ENCODE peak calls at places on chromosome 15, in eight cellular contexts. M, S, K, J, X, T, O and Z are unnamed samples.

GRCh38 chr15:79430901-79431635 is 1.1 kb upstream of the MINAR1 start:
- DNase-seq in M (peak), S (no peak), K (no peak), J (no peak), X (no peak), T (peak), O (no peak), Z (no peak)

GRCh38 chr15:45146405-45146804 is 16.6 kb downstream of the DUOX1 start:
- DNase-seq in M (no peak), S (no peak), K (no peak), J (no peak), X (no peak), T (no peak), O (no peak), Z (no peak)

GRCh38 chr15:40242216-40242599 is 3.3 kb downstream of the PAK6 start:
- DNase-seq in M (no peak), S (no peak), K (no peak), J (no peak), X (no peak), T (no peak), O (no peak), Z (no peak)

GRCh38 chr15:60301024-60301423 is 96.8 kb downstream of the ANXA2 start:
- DNase-seq in M (peak), S (no peak), K (no peak), J (peak), X (no peak), T (no peak), O (no peak), Z (no peak)

GRCh38 chr15:31326729-31327673 is at the start of gene KLF13:
- DNase-seq in M (peak), S (no peak), K (peak), J (peak), X (no peak), T (peak), O (no peak), Z (peak)

GRCh38 chr15:67820992-67821783 is 4.1 kb upstream of the SKOR1 start:
- DNase-seq in M (peak), S (no peak), K (no peak), J (no peak), X (no peak), T (peak), O (no peak), Z (peak)

GRCh38 chr15:75356539-75356938 is 9.7 kb downstream of the NEIL1 start:
- DNase-seq in M (no peak), S (no peak), K (no peak), J (no peak), X (no peak), T (no peak), O (no peak), Z (no peak)

GRCh38 chr15:60370804-60371700 is 26.7 kb downstream of the ANXA2 start:
- DNase-seq in M (peak), S (peak), K (peak), J (peak), X (no peak), T (no peak), O (no peak), Z (peak)

GRCh38 chr15:83284563-83285283 is at the start of gene BNC1:
- DNase-seq in M (no peak), S (no peak), K (no peak), J (no peak), X (no peak), T (peak), O (no peak), Z (peak)

GRCh38 chr15:61989698-61990097 is 70.5 kb downstream of the VPS13C start:
- DNase-seq in M (peak), S (no peak), K (no peak), J (no peak), X (no peak), T (no peak), O (no peak), Z (no peak)

GRCh38 chr15:53869044-53869805 is 109.0 kb upstream of the UNC13C start:
- DNase-seq in M (peak), S (no peak), K (no peak), J (peak), X (no peak), T (peak), O (peak), Z (peak)

GRCh38 chr15:52796742-52797515 is 6.8 kb upstream of the ONECUT1 start:
- DNase-seq in M (no peak), S (no peak), K (no peak), J (no peak), X (no peak), T (no peak), O (no peak), Z (no peak)

GRCh38 chr15:34084086-34084485 is 17.6 kb downstream of the EMC7 start:
- DNase-seq in M (no peak), S (no peak), K (no peak), J (no peak), X (no peak), T (no peak), O (no peak), Z (peak)

GRCh38 chr15:98790270-98790669 is 141.9 kb downstream of the IGF1R start:
- DNase-seq in M (no peak), S (no peak), K (no peak), J (no peak), X (no peak), T (no peak), O (no peak), Z (no peak)

GRCh38 chr15:75840659-75841058 is 2.6 kb upstream of the UBE2Q2 start:
- DNase-seq in M (peak), S (no peak), K (peak), J (peak), X (no peak), T (no peak), O (no peak), Z (peak)

GRCh38 chr15:91291673-91292072 is 191.6 kb downstream of the SV2B start:
- DNase-seq in M (peak), S (no peak), K (no peak), J (no peak), X (no peak), T (no peak), O (no peak), Z (no peak)

GRCh38 chr15:39156166-39156565 is 424.7 kb upstream of the THBS1 start:
- DNase-seq in M (peak), S (no peak), K (no peak), J (no peak), X (no peak), T (no peak), O (no peak), Z (no peak)

GRCh38 chr15:67228286-67228685 is 26.2 kb downstream of the AAGAB start:
- DNase-seq in M (no peak), S (no peak), K (no peak), J (no peak), X (no peak), T (no peak), O (no peak), Z (no peak)

GRCh38 chr15:68402432-68403160 is 29.4 kb downstream of the ITGA11 start:
- DNase-seq in M (no peak), S (no peak), K (no peak), J (no peak), X (no peak), T (no peak), O (no peak), Z (no peak)

GRCh38 chr15:75349851-75350588 is 3.2 kb downstream of the NEIL1 start:
- DNase-seq in M (no peak), S (no peak), K (no peak), J (no peak), X (peak), T (no peak), O (no peak), Z (no peak)

GRCh38 chr15:48811325-48811938 is 563 bp upstream of the CEP152 start:
- DNase-seq in M (no peak), S (no peak), K (no peak), J (no peak), X (no peak), T (no peak), O (peak), Z (no peak)

GRCh38 chr15:32824777-32825176 is 107.0 kb downstream of the GREM1 start:
- DNase-seq in M (peak), S (no peak), K (peak), J (peak), X (no peak), T (no peak), O (no peak), Z (peak)

GRCh38 chr15:29734917-29735572 is 87.2 kb downstream of the TJP1 start:
- DNase-seq in M (peak), S (no peak), K (peak), J (peak), X (no peak), T (no peak), O (no peak), Z (peak)

GRCh38 chr15:56891852-56892251 is 26.6 kb upstream of the TCF12 start:
- DNase-seq in M (no peak), S (no peak), K (no peak), J (no peak), X (no peak), T (no peak), O (no peak), Z (no peak)

GRCh38 chr15:45064386-45064785 is 41.4 kb downstream of the SORD start:
- DNase-seq in M (peak), S (peak), K (peak), J (no peak), X (no peak), T (no peak), O (peak), Z (no peak)

GRCh38 chr15:64774556-64775523 is 549 bp downstream of the RBPMS2 start:
- DNase-seq in M (no peak), S (peak), K (no peak), J (no peak), X (no peak), T (peak), O (no peak), Z (no peak)

GRCh38 chr15:32994810-32995424 is 199.6 kb downstream of the FMN1 start:
- DNase-seq in M (peak), S (no peak), K (peak), J (peak), X (no peak), T (no peak), O (peak), Z (peak)

GRCh38 chr15:29821416-29822099 is 710 bp downstream of the TJP1 start:
- DNase-seq in M (peak), S (peak), K (peak), J (peak), X (no peak), T (peak), O (peak), Z (peak)

GRCh38 chr15:29106116-29106515 is 163.5 kb downstream of the NSMCE3 start:
- DNase-seq in M (no peak), S (no peak), K (no peak), J (no peak), X (no peak), T (no peak), O (no peak), Z (no peak)

GRCh38 chr15:90232941-90233700 is 620 bp downstream of the CIB1 start:
- DNase-seq in M (peak), S (peak), K (peak), J (peak), X (no peak), T (peak), O (peak), Z (peak)
- TF ChIP-seq CTCF in M (peak), S (peak), K (peak), J (peak), X (peak), T (peak), O (peak), Z (peak)

DNA sequence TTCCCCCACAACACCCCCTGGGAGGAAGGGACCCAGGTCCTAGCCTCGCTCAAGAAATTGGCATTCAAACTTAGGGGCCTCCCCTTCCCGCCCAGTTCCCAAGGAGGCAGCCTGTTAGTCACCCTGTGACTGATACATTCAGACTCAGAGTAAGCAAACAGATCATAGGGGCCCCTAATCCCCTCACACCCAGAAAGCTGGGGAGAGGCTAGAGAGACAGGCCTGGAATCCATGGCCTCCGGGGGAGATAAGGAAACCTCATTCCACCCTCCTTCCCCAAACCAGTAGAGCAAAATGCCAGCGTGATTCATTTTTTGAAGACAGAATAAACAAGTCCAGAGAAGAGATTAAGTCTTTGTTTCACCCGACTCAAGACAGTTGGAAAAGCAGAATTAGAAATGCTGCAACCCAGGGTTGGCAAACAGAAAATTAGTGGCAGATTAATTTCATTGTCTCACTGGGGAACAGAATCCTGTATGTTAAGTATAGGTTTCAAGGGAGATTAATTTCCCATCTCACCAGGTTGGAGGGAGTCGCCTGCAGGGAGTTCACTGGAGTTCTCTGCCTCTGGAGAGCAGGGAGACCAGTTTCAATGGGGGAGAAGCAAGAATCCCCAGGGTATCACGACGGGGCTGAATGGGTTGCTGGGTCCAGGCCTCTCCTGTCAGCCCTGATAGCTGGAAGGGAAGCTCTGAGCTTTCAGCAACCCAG is 268.3 kb downstream of the UACA start:
- DNase-seq in M (peak), S (peak), K (peak), J (peak), X (no peak), T (no peak), O (no peak), Z (peak)
- TF ChIP-seq CTCF in M (no peak), S (no peak), K (no peak), J (no peak), X (no peak), T (no peak), O (no peak), Z (no peak)

DNA sequence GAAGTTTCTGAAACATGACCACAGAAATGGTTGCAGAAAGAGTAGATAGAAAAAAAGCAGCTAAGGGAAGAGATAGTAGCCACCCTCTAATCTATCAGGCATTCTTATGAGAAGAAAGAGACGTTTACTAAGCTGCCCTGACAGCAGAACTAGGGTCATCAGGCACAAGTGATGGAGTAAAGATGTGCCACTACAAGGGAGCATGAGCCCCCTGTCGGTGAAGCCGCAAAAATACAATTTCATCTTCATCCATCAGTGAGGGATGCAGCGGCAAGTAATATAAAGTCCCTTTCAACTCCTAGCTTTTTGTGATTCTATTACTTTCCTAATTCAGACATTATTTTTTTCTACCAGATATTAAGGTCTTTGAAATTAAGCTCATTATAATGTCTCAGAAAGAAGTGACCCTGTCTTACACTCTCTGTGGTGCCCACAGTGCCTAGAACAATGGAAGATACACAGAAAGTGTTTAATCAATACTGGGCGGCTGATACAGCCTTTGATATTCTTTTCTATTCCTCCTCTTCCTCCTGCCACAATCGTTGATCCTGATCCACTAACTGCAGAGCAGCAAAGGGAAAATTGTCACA is 651.6 kb downstream of the NTRK3 start:
- DNase-seq in M (peak), S (no peak), K (no peak), J (peak), X (no peak), T (peak), O (peak), Z (peak)
- TF ChIP-seq CTCF in M (peak), S (no peak), K (peak), J (peak), X (peak), T (peak), O (peak), Z (peak)

DNA sequence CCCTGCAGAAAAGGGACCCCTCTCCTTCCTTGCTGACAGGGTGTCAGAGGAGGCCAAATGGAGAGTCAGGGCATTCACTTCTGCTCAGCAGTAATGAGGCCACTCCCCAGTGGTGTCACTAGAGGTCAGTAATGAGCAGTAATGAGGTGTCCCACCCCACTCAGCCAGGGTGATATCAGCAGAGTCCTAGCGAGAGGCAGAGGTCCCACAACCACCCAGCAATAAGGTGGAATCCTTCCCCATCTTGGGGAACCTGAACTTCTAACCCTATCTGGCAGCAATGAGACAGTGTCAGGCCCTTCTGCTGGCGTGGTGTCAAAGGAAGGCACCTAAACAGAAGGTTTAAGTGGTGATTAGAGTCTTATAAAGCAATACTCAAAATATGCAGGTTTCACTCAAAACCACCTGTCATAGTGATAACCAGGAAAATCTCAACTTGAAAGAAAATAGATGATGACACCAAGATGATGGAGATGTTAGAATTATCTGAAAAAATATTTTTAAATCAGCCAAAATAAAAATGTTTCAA is 12.9 kb downstream of the OCA2 start:
- DNase-seq in M (peak), S (peak), K (peak), J (peak), X (peak), T (peak), O (peak), Z (peak)
- TF ChIP-seq CTCF in M (peak), S (no peak), K (peak), J (peak), X (peak), T (peak), O (peak), Z (peak)

GRCh38 chr15:101288905-101289513 is 6.0 kb downstream of the SNRPA1 start:
- DNase-seq in M (peak), S (peak), K (peak), J (peak), X (no peak), T (no peak), O (peak), Z (peak)
- TF ChIP-seq CTCF in M (peak), S (peak), K (peak), J (peak), X (peak), T (peak), O (peak), Z (peak)

GRCh38 chr15:77235566-77235965 is 164.7 kb upstream of the TSPAN3 start:
- DNase-seq in M (no peak), S (no peak), K (no peak), J (no peak), X (no peak), T (no peak), O (no peak), Z (no peak)
- TF ChIP-seq CTCF in M (no peak), S (no peak), K (no peak), J (no peak), X (no peak), T (no peak), O (no peak), Z (no peak)

GRCh38 chr15:69502470-69503045 is 49.9 kb downstream of the RPLP1 start:
- DNase-seq in M (no peak), S (no peak), K (no peak), J (no peak), X (no peak), T (no peak), O (no peak), Z (no peak)
- TF ChIP-seq CTCF in M (peak), S (no peak), K (peak), J (peak), X (no peak), T (no peak), O (peak), Z (no peak)

GRCh38 chr15:93052090-93052892 is 36.7 kb downstream of the RGMA start:
- DNase-seq in M (no peak), S (no peak), K (no peak), J (no peak), X (no peak), T (no peak), O (no peak), Z (no peak)
- TF ChIP-seq CTCF in M (no peak), S (no peak), K (peak), J (peak), X (peak), T (no peak), O (no peak), Z (no peak)

GRCh38 chr15:37880009-37880834 is 54.2 kb upstream of the TMCO5A start:
- DNase-seq in M (peak), S (peak), K (peak), J (peak), X (no peak), T (peak), O (peak), Z (peak)

GRCh38 chr15:37880835-37881153 is 53.6 kb upstream of the TMCO5A start:
- DNase-seq in M (no peak), S (no peak), K (no peak), J (no peak), X (no peak), T (no peak), O (no peak), Z (no peak)

GRCh38 chr15:37882640-37883039 is 51.8 kb upstream of the TMCO5A start:
- DNase-seq in M (no peak), S (no peak), K (no peak), J (no peak), X (no peak), T (no peak), O (no peak), Z (no peak)

GRCh38 chr15:37877851-37878577 is 56.4 kb upstream of the TMCO5A start:
- DNase-seq in M (peak), S (no peak), K (peak), J (no peak), X (no peak), T (no peak), O (no peak), Z (peak)

DNA sequence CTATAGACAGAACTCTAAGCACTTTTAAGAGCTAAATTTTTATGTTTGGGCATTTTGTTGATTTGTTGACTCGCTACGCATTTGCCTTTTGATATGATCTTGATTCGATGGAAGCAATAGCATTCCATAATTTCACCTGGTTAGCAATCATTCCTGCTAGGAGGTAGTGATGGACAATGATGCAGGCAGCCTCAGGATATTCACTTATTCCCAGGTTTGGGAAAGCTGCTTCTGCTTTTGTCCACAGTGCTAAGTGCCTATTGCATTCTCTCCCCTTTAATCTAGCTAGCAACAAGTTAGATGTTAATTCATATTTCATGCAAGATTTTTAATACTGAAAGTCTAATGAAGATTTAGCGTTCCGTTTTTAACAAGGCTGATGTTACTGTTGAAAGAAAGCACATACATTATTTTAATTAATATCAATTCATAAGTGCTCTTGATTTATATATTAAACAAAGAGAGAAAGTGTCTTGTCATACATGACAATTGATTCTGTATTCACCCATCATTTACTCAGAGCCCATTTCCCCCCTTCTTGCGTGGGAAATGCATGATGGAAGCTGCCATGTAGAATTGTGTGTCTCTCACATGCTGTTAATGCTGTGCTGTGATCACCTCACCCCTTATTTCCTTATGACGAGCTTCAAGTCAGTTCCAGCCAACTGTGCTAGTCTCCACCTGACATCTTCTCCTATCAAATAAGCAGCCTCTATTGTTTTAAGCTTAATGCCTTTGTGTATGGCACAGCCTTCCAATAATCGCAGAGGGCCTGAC is 53.0 kb upstream of the TMCO5A start:
- DNase-seq in M (no peak), S (no peak), K (no peak), J (no peak), X (no peak), T (no peak), O (no peak), Z (no peak)
- TF ChIP-seq CTCF in M (no peak), S (no peak), K (no peak), J (no peak), X (no peak), T (no peak), O (no peak), Z (no peak)

GRCh38 chr15:96028620-96029019 is 301.9 kb upstream of the NR2F2 start:
- DNase-seq in M (no peak), S (no peak), K (no peak), J (no peak), X (no peak), T (no peak), O (no peak), Z (no peak)
- TF ChIP-seq CTCF in M (no peak), S (no peak), K (no peak), J (no peak), X (no peak), T (no peak), O (no peak), Z (no peak)